ENCODE peak calls at places on chromosomes 16 and 17, in ten cellular contexts. One of them, this sample, is unnamed.

GRCh38 chr17:14312522-14312921 is 11.6 kb downstream of the HS3ST3B1 start:
- DNase-seq in HFFc6: no peak
- DNase-seq in activated CD4-positive, alpha-beta memory T cell treated with anti-CD3 and anti-CD28 coated beads, Interleukin-2, amount 10 ng/mL, durations not matched to agents 7 days and 5 days: no peak
- DNase-seq in Right ventricle myocardium inferior: no peak
- DNase-seq in activated naive CD4-positive, alpha-beta T cell: no peak
- DNase-seq in PC-3: no peak
- DNase-seq in activated CD4-positive, alpha-beta T cell treated with anti-CD3 and anti-CD28 coated beads, Interleukin-2, amount 10 ng/mL, durations not matched to agents 7 days and 5 days: no peak
- DNase-seq in T-helper 2 cell treated with Interferon-gamma antibody and Interleukin-4, amounts not matched to agents 5 μg/mL and 100 μg/mL, for 36 hours: no peak
- DNase-seq in Daoy: no peak
- DNase-seq in AML-193: no peak
- DNase-seq in this sample: no peak

GRCh38 chr17:41665566-41666335 is 22.9 kb upstream of the EIF1 start:
- DNase-seq in activated CD4-positive, alpha-beta memory T cell treated with anti-CD3 and anti-CD28 coated beads, Interleukin-2, amount 10 ng/mL, durations not matched to agents 7 days and 5 days: peak
- DNase-seq in PC-3: peak
- DNase-seq in AML-193: peak
- DNase-seq in activated CD4-positive, alpha-beta T cell treated with anti-CD3 and anti-CD28 coated beads, Interleukin-2, amount 10 ng/mL, durations not matched to agents 7 days and 5 days: peak
- DNase-seq in Daoy: peak
- DNase-seq in HFFc6: peak
- DNase-seq in activated naive CD4-positive, alpha-beta T cell: peak
- DNase-seq in Right ventricle myocardium inferior: peak
- DNase-seq in T-helper 2 cell treated with Interferon-gamma antibody and Interleukin-4, amounts not matched to agents 5 μg/mL and 100 μg/mL, for 36 hours: peak
- DNase-seq in this sample: peak

GRCh38 chr16:27429330-27429871 is 27.4 kb downstream of the IL21R start:
- DNase-seq in activated CD4-positive, alpha-beta T cell treated with anti-CD3 and anti-CD28 coated beads, Interleukin-2, amount 10 ng/mL, durations not matched to agents 7 days and 5 days: no peak
- DNase-seq in AML-193: no peak
- DNase-seq in HFFc6: no peak
- DNase-seq in activated naive CD4-positive, alpha-beta T cell: no peak
- DNase-seq in Daoy: no peak
- DNase-seq in PC-3: no peak
- DNase-seq in T-helper 2 cell treated with Interferon-gamma antibody and Interleukin-4, amounts not matched to agents 5 μg/mL and 100 μg/mL, for 36 hours: no peak
- DNase-seq in activated CD4-positive, alpha-beta memory T cell treated with anti-CD3 and anti-CD28 coated beads, Interleukin-2, amount 10 ng/mL, durations not matched to agents 7 days and 5 days: peak
- DNase-seq in Right ventricle myocardium inferior: no peak
- DNase-seq in this sample: peak

GRCh38 chr16:27759947-27760844 is 210.3 kb downstream of the KATNIP start:
- DNase-seq in activated CD4-positive, alpha-beta memory T cell treated with anti-CD3 and anti-CD28 coated beads, Interleukin-2, amount 10 ng/mL, durations not matched to agents 7 days and 5 days: no peak
- DNase-seq in Right ventricle myocardium inferior: no peak
- DNase-seq in HFFc6: no peak
- DNase-seq in activated CD4-positive, alpha-beta T cell treated with anti-CD3 and anti-CD28 coated beads, Interleukin-2, amount 10 ng/mL, durations not matched to agents 7 days and 5 days: no peak
- DNase-seq in T-helper 2 cell treated with Interferon-gamma antibody and Interleukin-4, amounts not matched to agents 5 μg/mL and 100 μg/mL, for 36 hours: no peak
- DNase-seq in AML-193: peak
- DNase-seq in PC-3: no peak
- DNase-seq in activated naive CD4-positive, alpha-beta T cell: no peak
- DNase-seq in Daoy: no peak
- DNase-seq in this sample: no peak

GRCh38 chr17:74059471-74059870 is 144.0 kb upstream of the RPL38 start:
- DNase-seq in HFFc6: no peak
- DNase-seq in Right ventricle myocardium inferior: no peak
- DNase-seq in PC-3: no peak
- DNase-seq in activated CD4-positive, alpha-beta T cell treated with anti-CD3 and anti-CD28 coated beads, Interleukin-2, amount 10 ng/mL, durations not matched to agents 7 days and 5 days: no peak
- DNase-seq in AML-193: no peak
- DNase-seq in T-helper 2 cell treated with Interferon-gamma antibody and Interleukin-4, amounts not matched to agents 5 μg/mL and 100 μg/mL, for 36 hours: no peak
- DNase-seq in activated naive CD4-positive, alpha-beta T cell: no peak
- DNase-seq in activated CD4-positive, alpha-beta memory T cell treated with anti-CD3 and anti-CD28 coated beads, Interleukin-2, amount 10 ng/mL, durations not matched to agents 7 days and 5 days: no peak
- DNase-seq in Daoy: no peak
- DNase-seq in this sample: no peak

GRCh38 chr17:66468241-66469087 is 166.1 kb downstream of the PRKCA start:
- DNase-seq in HFFc6: no peak
- DNase-seq in PC-3: peak
- DNase-seq in activated CD4-positive, alpha-beta T cell treated with anti-CD3 and anti-CD28 coated beads, Interleukin-2, amount 10 ng/mL, durations not matched to agents 7 days and 5 days: no peak
- DNase-seq in activated naive CD4-positive, alpha-beta T cell: no peak
- DNase-seq in AML-193: peak
- DNase-seq in Right ventricle myocardium inferior: no peak
- DNase-seq in Daoy: peak
- DNase-seq in activated CD4-positive, alpha-beta memory T cell treated with anti-CD3 and anti-CD28 coated beads, Interleukin-2, amount 10 ng/mL, durations not matched to agents 7 days and 5 days: no peak
- DNase-seq in T-helper 2 cell treated with Interferon-gamma antibody and Interleukin-4, amounts not matched to agents 5 μg/mL and 100 μg/mL, for 36 hours: no peak
- DNase-seq in this sample: no peak

GRCh38 chr16:11613381-11614303 is 26.9 kb upstream of the LITAF start:
- DNase-seq in AML-193: peak
- DNase-seq in Daoy: peak
- DNase-seq in Right ventricle myocardium inferior: peak
- DNase-seq in activated CD4-positive, alpha-beta memory T cell treated with anti-CD3 and anti-CD28 coated beads, Interleukin-2, amount 10 ng/mL, durations not matched to agents 7 days and 5 days: peak
- DNase-seq in activated naive CD4-positive, alpha-beta T cell: no peak
- DNase-seq in PC-3: peak
- DNase-seq in activated CD4-positive, alpha-beta T cell treated with anti-CD3 and anti-CD28 coated beads, Interleukin-2, amount 10 ng/mL, durations not matched to agents 7 days and 5 days: no peak
- DNase-seq in T-helper 2 cell treated with Interferon-gamma antibody and Interleukin-4, amounts not matched to agents 5 μg/mL and 100 μg/mL, for 36 hours: peak
- DNase-seq in HFFc6: no peak
- DNase-seq in this sample: peak

GRCh38 chr16:85173981-85174751 is 61.9 kb upstream of the CIBAR2 start:
- DNase-seq in activated naive CD4-positive, alpha-beta T cell: no peak
- DNase-seq in AML-193: no peak
- DNase-seq in Daoy: peak
- DNase-seq in PC-3: peak
- DNase-seq in activated CD4-positive, alpha-beta memory T cell treated with anti-CD3 and anti-CD28 coated beads, Interleukin-2, amount 10 ng/mL, durations not matched to agents 7 days and 5 days: no peak
- DNase-seq in T-helper 2 cell treated with Interferon-gamma antibody and Interleukin-4, amounts not matched to agents 5 μg/mL and 100 μg/mL, for 36 hours: no peak
- DNase-seq in Right ventricle myocardium inferior: no peak
- DNase-seq in activated CD4-positive, alpha-beta T cell treated with anti-CD3 and anti-CD28 coated beads, Interleukin-2, amount 10 ng/mL, durations not matched to agents 7 days and 5 days: no peak
- DNase-seq in HFFc6: peak
- DNase-seq in this sample: no peak

GRCh38 chr17:39225974-39226683 is 384 bp upstream of the STAC2 start:
- DNase-seq in Right ventricle myocardium inferior: no peak
- DNase-seq in T-helper 2 cell treated with Interferon-gamma antibody and Interleukin-4, amounts not matched to agents 5 μg/mL and 100 μg/mL, for 36 hours: no peak
- DNase-seq in activated CD4-positive, alpha-beta memory T cell treated with anti-CD3 and anti-CD28 coated beads, Interleukin-2, amount 10 ng/mL, durations not matched to agents 7 days and 5 days: no peak
- DNase-seq in PC-3: no peak
- DNase-seq in AML-193: no peak
- DNase-seq in Daoy: peak
- DNase-seq in activated CD4-positive, alpha-beta T cell treated with anti-CD3 and anti-CD28 coated beads, Interleukin-2, amount 10 ng/mL, durations not matched to agents 7 days and 5 days: no peak
- DNase-seq in activated naive CD4-positive, alpha-beta T cell: no peak
- DNase-seq in HFFc6: no peak
- DNase-seq in this sample: no peak

GRCh38 chr17:18332909-18333489 is 17.9 kb downstream of the SMCR8 start:
- DNase-seq in T-helper 2 cell treated with Interferon-gamma antibody and Interleukin-4, amounts not matched to agents 5 μg/mL and 100 μg/mL, for 36 hours: no peak
- DNase-seq in Daoy: no peak
- DNase-seq in Right ventricle myocardium inferior: no peak
- DNase-seq in PC-3: no peak
- DNase-seq in activated CD4-positive, alpha-beta memory T cell treated with anti-CD3 and anti-CD28 coated beads, Interleukin-2, amount 10 ng/mL, durations not matched to agents 7 days and 5 days: no peak
- DNase-seq in HFFc6: peak
- DNase-seq in AML-193: no peak
- DNase-seq in activated CD4-positive, alpha-beta T cell treated with anti-CD3 and anti-CD28 coated beads, Interleukin-2, amount 10 ng/mL, durations not matched to agents 7 days and 5 days: no peak
- DNase-seq in activated naive CD4-positive, alpha-beta T cell: no peak
- DNase-seq in this sample: no peak

GRCh38 chr16:59148312-59148711 is 414.2 kb upstream of the GOT2 start:
- DNase-seq in Right ventricle myocardium inferior: no peak
- DNase-seq in HFFc6: peak
- DNase-seq in T-helper 2 cell treated with Interferon-gamma antibody and Interleukin-4, amounts not matched to agents 5 μg/mL and 100 μg/mL, for 36 hours: no peak
- DNase-seq in AML-193: no peak
- DNase-seq in activated CD4-positive, alpha-beta memory T cell treated with anti-CD3 and anti-CD28 coated beads, Interleukin-2, amount 10 ng/mL, durations not matched to agents 7 days and 5 days: no peak
- DNase-seq in activated CD4-positive, alpha-beta T cell treated with anti-CD3 and anti-CD28 coated beads, Interleukin-2, amount 10 ng/mL, durations not matched to agents 7 days and 5 days: no peak
- DNase-seq in activated naive CD4-positive, alpha-beta T cell: no peak
- DNase-seq in Daoy: no peak
- DNase-seq in PC-3: no peak
- DNase-seq in this sample: no peak

GRCh38 chr17:47636273-47637030 is 13.3 kb upstream of the KPNB1 start:
- DNase-seq in T-helper 2 cell treated with Interferon-gamma antibody and Interleukin-4, amounts not matched to agents 5 μg/mL and 100 μg/mL, for 36 hours: no peak
- DNase-seq in Daoy: no peak
- DNase-seq in activated CD4-positive, alpha-beta T cell treated with anti-CD3 and anti-CD28 coated beads, Interleukin-2, amount 10 ng/mL, durations not matched to agents 7 days and 5 days: no peak
- DNase-seq in AML-193: no peak
- DNase-seq in PC-3: no peak
- DNase-seq in Right ventricle myocardium inferior: no peak
- DNase-seq in activated naive CD4-positive, alpha-beta T cell: no peak
- DNase-seq in HFFc6: no peak
- DNase-seq in activated CD4-positive, alpha-beta memory T cell treated with anti-CD3 and anti-CD28 coated beads, Interleukin-2, amount 10 ng/mL, durations not matched to agents 7 days and 5 days: no peak
- DNase-seq in this sample: no peak

GRCh38 chr17:77304746-77305473 is 164.1 kb downstream of the SEC14L1 start:
- DNase-seq in HFFc6: no peak
- DNase-seq in T-helper 2 cell treated with Interferon-gamma antibody and Interleukin-4, amounts not matched to agents 5 μg/mL and 100 μg/mL, for 36 hours: no peak
- DNase-seq in AML-193: no peak
- DNase-seq in activated CD4-positive, alpha-beta memory T cell treated with anti-CD3 and anti-CD28 coated beads, Interleukin-2, amount 10 ng/mL, durations not matched to agents 7 days and 5 days: no peak
- DNase-seq in activated CD4-positive, alpha-beta T cell treated with anti-CD3 and anti-CD28 coated beads, Interleukin-2, amount 10 ng/mL, durations not matched to agents 7 days and 5 days: no peak
- DNase-seq in Daoy: no peak
- DNase-seq in activated naive CD4-positive, alpha-beta T cell: no peak
- DNase-seq in Right ventricle myocardium inferior: peak
- DNase-seq in PC-3: no peak
- DNase-seq in this sample: no peak

GRCh38 chr16:4330277-4330882 is 14.5 kb downstream of the GLIS2 start:
- DNase-seq in activated CD4-positive, alpha-beta T cell treated with anti-CD3 and anti-CD28 coated beads, Interleukin-2, amount 10 ng/mL, durations not matched to agents 7 days and 5 days: peak
- DNase-seq in HFFc6: peak
- DNase-seq in activated CD4-positive, alpha-beta memory T cell treated with anti-CD3 and anti-CD28 coated beads, Interleukin-2, amount 10 ng/mL, durations not matched to agents 7 days and 5 days: peak
- DNase-seq in Right ventricle myocardium inferior: peak
- DNase-seq in PC-3: peak
- DNase-seq in T-helper 2 cell treated with Interferon-gamma antibody and Interleukin-4, amounts not matched to agents 5 μg/mL and 100 μg/mL, for 36 hours: peak
- DNase-seq in Daoy: peak
- DNase-seq in AML-193: peak
- DNase-seq in activated naive CD4-positive, alpha-beta T cell: peak
- DNase-seq in this sample: peak

GRCh38 chr16:17359778-17360177 is 111.0 kb downstream of the XYLT1 start:
- DNase-seq in AML-193: peak
- DNase-seq in activated naive CD4-positive, alpha-beta T cell: no peak
- DNase-seq in activated CD4-positive, alpha-beta T cell treated with anti-CD3 and anti-CD28 coated beads, Interleukin-2, amount 10 ng/mL, durations not matched to agents 7 days and 5 days: peak
- DNase-seq in activated CD4-positive, alpha-beta memory T cell treated with anti-CD3 and anti-CD28 coated beads, Interleukin-2, amount 10 ng/mL, durations not matched to agents 7 days and 5 days: peak
- DNase-seq in Daoy: peak
- DNase-seq in Right ventricle myocardium inferior: no peak
- DNase-seq in HFFc6: peak
- DNase-seq in T-helper 2 cell treated with Interferon-gamma antibody and Interleukin-4, amounts not matched to agents 5 μg/mL and 100 μg/mL, for 36 hours: peak
- DNase-seq in PC-3: no peak
- DNase-seq in this sample: no peak

GRCh38 chr16:5252800-5253199 is 155.2 kb upstream of the EEF2KMT start:
- DNase-seq in activated naive CD4-positive, alpha-beta T cell: no peak
- DNase-seq in PC-3: no peak
- DNase-seq in activated CD4-positive, alpha-beta T cell treated with anti-CD3 and anti-CD28 coated beads, Interleukin-2, amount 10 ng/mL, durations not matched to agents 7 days and 5 days: no peak
- DNase-seq in AML-193: no peak
- DNase-seq in Daoy: no peak
- DNase-seq in activated CD4-positive, alpha-beta memory T cell treated with anti-CD3 and anti-CD28 coated beads, Interleukin-2, amount 10 ng/mL, durations not matched to agents 7 days and 5 days: no peak
- DNase-seq in HFFc6: no peak
- DNase-seq in T-helper 2 cell treated with Interferon-gamma antibody and Interleukin-4, amounts not matched to agents 5 μg/mL and 100 μg/mL, for 36 hours: no peak
- DNase-seq in Right ventricle myocardium inferior: no peak
- DNase-seq in this sample: no peak

GRCh38 chr16:30715777-30716445 is 16.9 kb downstream of the SRCAP start:
- DNase-seq in AML-193: no peak
- DNase-seq in T-helper 2 cell treated with Interferon-gamma antibody and Interleukin-4, amounts not matched to agents 5 μg/mL and 100 μg/mL, for 36 hours: peak
- DNase-seq in Right ventricle myocardium inferior: no peak
- DNase-seq in activated CD4-positive, alpha-beta T cell treated with anti-CD3 and anti-CD28 coated beads, Interleukin-2, amount 10 ng/mL, durations not matched to agents 7 days and 5 days: peak
- DNase-seq in activated CD4-positive, alpha-beta memory T cell treated with anti-CD3 and anti-CD28 coated beads, Interleukin-2, amount 10 ng/mL, durations not matched to agents 7 days and 5 days: peak
- DNase-seq in PC-3: peak
- DNase-seq in activated naive CD4-positive, alpha-beta T cell: no peak
- DNase-seq in HFFc6: peak
- DNase-seq in Daoy: peak
- DNase-seq in this sample: no peak

GRCh38 chr17:68657166-68657940 is 56.2 kb upstream of the FAM20A start:
- DNase-seq in T-helper 2 cell treated with Interferon-gamma antibody and Interleukin-4, amounts not matched to agents 5 μg/mL and 100 μg/mL, for 36 hours: no peak
- DNase-seq in PC-3: no peak
- DNase-seq in activated CD4-positive, alpha-beta memory T cell treated with anti-CD3 and anti-CD28 coated beads, Interleukin-2, amount 10 ng/mL, durations not matched to agents 7 days and 5 days: no peak
- DNase-seq in Daoy: no peak
- DNase-seq in activated naive CD4-positive, alpha-beta T cell: no peak
- DNase-seq in activated CD4-positive, alpha-beta T cell treated with anti-CD3 and anti-CD28 coated beads, Interleukin-2, amount 10 ng/mL, durations not matched to agents 7 days and 5 days: no peak
- DNase-seq in AML-193: no peak
- DNase-seq in HFFc6: no peak
- DNase-seq in Right ventricle myocardium inferior: no peak
- DNase-seq in this sample: no peak

GRCh38 chr17:76554131-76554530 is 14.3 kb downstream of the PRCD start:
- DNase-seq in activated CD4-positive, alpha-beta T cell treated with anti-CD3 and anti-CD28 coated beads, Interleukin-2, amount 10 ng/mL, durations not matched to agents 7 days and 5 days: no peak
- DNase-seq in activated naive CD4-positive, alpha-beta T cell: no peak
- DNase-seq in T-helper 2 cell treated with Interferon-gamma antibody and Interleukin-4, amounts not matched to agents 5 μg/mL and 100 μg/mL, for 36 hours: no peak
- DNase-seq in AML-193: no peak
- DNase-seq in Right ventricle myocardium inferior: peak
- DNase-seq in HFFc6: no peak
- DNase-seq in activated CD4-positive, alpha-beta memory T cell treated with anti-CD3 and anti-CD28 coated beads, Interleukin-2, amount 10 ng/mL, durations not matched to agents 7 days and 5 days: no peak
- DNase-seq in PC-3: no peak
- DNase-seq in Daoy: no peak
- DNase-seq in this sample: no peak

GRCh38 chr17:26731005-26731921 is 562.7 kb upstream of the WSB1 start:
- DNase-seq in HFFc6: no peak
- DNase-seq in activated naive CD4-positive, alpha-beta T cell: no peak
- DNase-seq in activated CD4-positive, alpha-beta memory T cell treated with anti-CD3 and anti-CD28 coated beads, Interleukin-2, amount 10 ng/mL, durations not matched to agents 7 days and 5 days: no peak
- DNase-seq in activated CD4-positive, alpha-beta T cell treated with anti-CD3 and anti-CD28 coated beads, Interleukin-2, amount 10 ng/mL, durations not matched to agents 7 days and 5 days: no peak
- DNase-seq in AML-193: no peak
- DNase-seq in T-helper 2 cell treated with Interferon-gamma antibody and Interleukin-4, amounts not matched to agents 5 μg/mL and 100 μg/mL, for 36 hours: no peak
- DNase-seq in Daoy: no peak
- DNase-seq in PC-3: no peak
- DNase-seq in Right ventricle myocardium inferior: no peak
- DNase-seq in this sample: peak

GRCh38 chr16:4261557-4262172 is 11.2 kb downstream of the TFAP4 start:
- DNase-seq in T-helper 2 cell treated with Interferon-gamma antibody and Interleukin-4, amounts not matched to agents 5 μg/mL and 100 μg/mL, for 36 hours: no peak
- DNase-seq in AML-193: no peak
- DNase-seq in activated CD4-positive, alpha-beta memory T cell treated with anti-CD3 and anti-CD28 coated beads, Interleukin-2, amount 10 ng/mL, durations not matched to agents 7 days and 5 days: peak
- DNase-seq in activated CD4-positive, alpha-beta T cell treated with anti-CD3 and anti-CD28 coated beads, Interleukin-2, amount 10 ng/mL, durations not matched to agents 7 days and 5 days: peak
- DNase-seq in activated naive CD4-positive, alpha-beta T cell: no peak
- DNase-seq in HFFc6: no peak
- DNase-seq in PC-3: peak
- DNase-seq in Daoy: peak
- DNase-seq in Right ventricle myocardium inferior: no peak
- DNase-seq in this sample: no peak

GRCh38 chr16:67431077-67431804 is at the start of gene HSD11B2:
- DNase-seq in activated naive CD4-positive, alpha-beta T cell: no peak
- DNase-seq in activated CD4-positive, alpha-beta T cell treated with anti-CD3 and anti-CD28 coated beads, Interleukin-2, amount 10 ng/mL, durations not matched to agents 7 days and 5 days: peak
- DNase-seq in activated CD4-positive, alpha-beta memory T cell treated with anti-CD3 and anti-CD28 coated beads, Interleukin-2, amount 10 ng/mL, durations not matched to agents 7 days and 5 days: peak
- DNase-seq in T-helper 2 cell treated with Interferon-gamma antibody and Interleukin-4, amounts not matched to agents 5 μg/mL and 100 μg/mL, for 36 hours: peak
- DNase-seq in AML-193: no peak
- DNase-seq in Daoy: peak
- DNase-seq in HFFc6: peak
- DNase-seq in PC-3: peak
- DNase-seq in Right ventricle myocardium inferior: peak
- DNase-seq in this sample: peak

GRCh38 chr16:15781650-15782049 is 75.2 kb downstream of the MYH11 start:
- DNase-seq in Daoy: no peak
- DNase-seq in activated CD4-positive, alpha-beta T cell treated with anti-CD3 and anti-CD28 coated beads, Interleukin-2, amount 10 ng/mL, durations not matched to agents 7 days and 5 days: no peak
- DNase-seq in PC-3: no peak
- DNase-seq in AML-193: no peak
- DNase-seq in activated naive CD4-positive, alpha-beta T cell: no peak
- DNase-seq in HFFc6: no peak
- DNase-seq in T-helper 2 cell treated with Interferon-gamma antibody and Interleukin-4, amounts not matched to agents 5 μg/mL and 100 μg/mL, for 36 hours: no peak
- DNase-seq in activated CD4-positive, alpha-beta memory T cell treated with anti-CD3 and anti-CD28 coated beads, Interleukin-2, amount 10 ng/mL, durations not matched to agents 7 days and 5 days: no peak
- DNase-seq in Right ventricle myocardium inferior: no peak
- DNase-seq in this sample: no peak

GRCh38 chr16:57379579-57379978 is 7.3 kb downstream of the CX3CL1 start:
- DNase-seq in Daoy: no peak
- DNase-seq in activated CD4-positive, alpha-beta memory T cell treated with anti-CD3 and anti-CD28 coated beads, Interleukin-2, amount 10 ng/mL, durations not matched to agents 7 days and 5 days: no peak
- DNase-seq in AML-193: no peak
- DNase-seq in activated naive CD4-positive, alpha-beta T cell: no peak
- DNase-seq in activated CD4-positive, alpha-beta T cell treated with anti-CD3 and anti-CD28 coated beads, Interleukin-2, amount 10 ng/mL, durations not matched to agents 7 days and 5 days: no peak
- DNase-seq in PC-3: no peak
- DNase-seq in Right ventricle myocardium inferior: no peak
- DNase-seq in T-helper 2 cell treated with Interferon-gamma antibody and Interleukin-4, amounts not matched to agents 5 μg/mL and 100 μg/mL, for 36 hours: no peak
- DNase-seq in HFFc6: no peak
- DNase-seq in this sample: no peak

GRCh38 chr17:75843577-75844529 is at the start of gene UNC13D:
- DNase-seq in AML-193: peak
- DNase-seq in activated CD4-positive, alpha-beta T cell treated with anti-CD3 and anti-CD28 coated beads, Interleukin-2, amount 10 ng/mL, durations not matched to agents 7 days and 5 days: peak
- DNase-seq in HFFc6: no peak
- DNase-seq in PC-3: peak
- DNase-seq in activated naive CD4-positive, alpha-beta T cell: no peak
- DNase-seq in activated CD4-positive, alpha-beta memory T cell treated with anti-CD3 and anti-CD28 coated beads, Interleukin-2, amount 10 ng/mL, durations not matched to agents 7 days and 5 days: peak
- DNase-seq in Right ventricle myocardium inferior: peak
- DNase-seq in Daoy: no peak
- DNase-seq in T-helper 2 cell treated with Interferon-gamma antibody and Interleukin-4, amounts not matched to agents 5 μg/mL and 100 μg/mL, for 36 hours: peak
- DNase-seq in this sample: peak

GRCh38 chr17:6508519-6509294 is 47.6 kb downstream of the PITPNM3 start:
- DNase-seq in activated naive CD4-positive, alpha-beta T cell: no peak
- DNase-seq in T-helper 2 cell treated with Interferon-gamma antibody and Interleukin-4, amounts not matched to agents 5 μg/mL and 100 μg/mL, for 36 hours: no peak
- DNase-seq in activated CD4-positive, alpha-beta memory T cell treated with anti-CD3 and anti-CD28 coated beads, Interleukin-2, amount 10 ng/mL, durations not matched to agents 7 days and 5 days: no peak
- DNase-seq in PC-3: no peak
- DNase-seq in Right ventricle myocardium inferior: no peak
- DNase-seq in Daoy: peak
- DNase-seq in AML-193: no peak
- DNase-seq in activated CD4-positive, alpha-beta T cell treated with anti-CD3 and anti-CD28 coated beads, Interleukin-2, amount 10 ng/mL, durations not matched to agents 7 days and 5 days: no peak
- DNase-seq in HFFc6: no peak
- DNase-seq in this sample: no peak

GRCh38 chr17:71966055-71966454 is 154.8 kb upstream of the SOX9 start:
- DNase-seq in Right ventricle myocardium inferior: no peak
- DNase-seq in PC-3: no peak
- DNase-seq in T-helper 2 cell treated with Interferon-gamma antibody and Interleukin-4, amounts not matched to agents 5 μg/mL and 100 μg/mL, for 36 hours: no peak
- DNase-seq in AML-193: no peak
- DNase-seq in HFFc6: no peak
- DNase-seq in Daoy: no peak
- DNase-seq in activated CD4-positive, alpha-beta memory T cell treated with anti-CD3 and anti-CD28 coated beads, Interleukin-2, amount 10 ng/mL, durations not matched to agents 7 days and 5 days: no peak
- DNase-seq in activated CD4-positive, alpha-beta T cell treated with anti-CD3 and anti-CD28 coated beads, Interleukin-2, amount 10 ng/mL, durations not matched to agents 7 days and 5 days: no peak
- DNase-seq in activated naive CD4-positive, alpha-beta T cell: no peak
- DNase-seq in this sample: no peak

GRCh38 chr16:28011223-28011622 is 52.3 kb downstream of the GSG1L start:
- DNase-seq in AML-193: no peak
- DNase-seq in activated CD4-positive, alpha-beta T cell treated with anti-CD3 and anti-CD28 coated beads, Interleukin-2, amount 10 ng/mL, durations not matched to agents 7 days and 5 days: no peak
- DNase-seq in PC-3: no peak
- DNase-seq in HFFc6: no peak
- DNase-seq in Daoy: no peak
- DNase-seq in activated CD4-positive, alpha-beta memory T cell treated with anti-CD3 and anti-CD28 coated beads, Interleukin-2, amount 10 ng/mL, durations not matched to agents 7 days and 5 days: no peak
- DNase-seq in Right ventricle myocardium inferior: no peak
- DNase-seq in T-helper 2 cell treated with Interferon-gamma antibody and Interleukin-4, amounts not matched to agents 5 μg/mL and 100 μg/mL, for 36 hours: no peak
- DNase-seq in activated naive CD4-positive, alpha-beta T cell: no peak
- DNase-seq in this sample: no peak

This sample was measured in Peyer's patch.